ENCODE peak calls at places on chromosomes 5 and 9, in five cellular contexts. J, I, K, E and G are unnamed samples.

GRCh38 chr9:84371737-84372136 is 31.2 kb upstream of the SLC28A3 start:
- DNase-seq in K (no peak), E (no peak), J (no peak), I (no peak), G (peak; percentile 53)

GRCh38 chr9:135923508-135923907 is 16.2 kb upstream of the CAMSAP1 start:
- DNase-seq in K (no peak), I (no peak), J (no peak), E (no peak), G (no peak)

GRCh38 chr9:111190352-111190751 is 139.7 kb downstream of the OR2K2 start:
- DNase-seq in J (no peak), I (no peak), E (no peak), K (no peak), G (no peak)

GRCh38 chr9:105195259-105195658 is 49.2 kb upstream of the SLC44A1 start:
- DNase-seq in J (no peak), I (no peak), E (no peak), K (no peak), G (no peak)

GRCh38 chr9:88421348-88421747 is 33.1 kb downstream of the SPIN1 start:
- DNase-seq in K (no peak), J (no peak), I (no peak), E (no peak), G (no peak)

GRCh38 chr5:178671745-178672144 is 44.9 kb upstream of the CLK4 start:
- DNase-seq in K (no peak), E (no peak), J (no peak), I (no peak), G (no peak)

GRCh38 chr9:18906656-18907395 is 126.2 kb downstream of the SAXO1 start:
- DNase-seq in J (no peak), K (no peak), E (no peak), I (no peak), G (no peak)

GRCh38 chr9:86842573-86842972 is 104.7 kb downstream of the GAS1 start:
- DNase-seq in E (no peak), J (no peak), K (no peak), I (no peak), G (no peak)

GRCh38 chr5:89901983-89902382 is 507.6 kb downstream of the CETN3 start:
- DNase-seq in E (no peak), K (no peak), J (no peak), I (peak; percentile 3), G (no peak)

GRCh38 chr5:119409235-119409815 is 43.0 kb upstream of the HSD17B4 start:
- DNase-seq in E (no peak), K (no peak), J (no peak), I (no peak), G (no peak)
- TF ChIP-seq CTCF in E (no peak), K (no peak), J (no peak), I (no peak), G (no peak)

DNA sequence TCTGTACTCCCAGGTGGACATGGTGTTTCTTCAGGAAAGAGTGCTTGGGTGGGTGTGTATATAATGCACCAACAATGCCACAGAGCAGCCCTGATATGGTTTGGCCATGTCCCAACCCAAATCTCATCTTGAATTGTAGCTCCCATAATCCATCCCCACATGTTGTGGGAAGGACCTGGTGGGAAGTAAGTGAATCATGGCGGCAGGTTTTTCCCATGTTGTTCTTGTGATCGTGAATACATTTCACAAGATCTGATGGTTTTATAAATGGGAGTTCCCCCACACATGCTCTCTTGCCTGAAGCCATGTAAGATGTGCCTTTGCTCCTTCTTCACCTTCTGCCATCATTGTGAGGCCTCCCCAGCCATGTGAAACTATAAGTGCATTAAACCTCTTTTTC is 158.5 kb downstream of the NR3C1 start:
- DNase-seq in K (no peak), E (no peak), J (no peak), I (no peak), G (no peak)
- TF ChIP-seq POLR2A in K (no peak), E (no peak), J (no peak), I (no peak), G (no peak)

DNA sequence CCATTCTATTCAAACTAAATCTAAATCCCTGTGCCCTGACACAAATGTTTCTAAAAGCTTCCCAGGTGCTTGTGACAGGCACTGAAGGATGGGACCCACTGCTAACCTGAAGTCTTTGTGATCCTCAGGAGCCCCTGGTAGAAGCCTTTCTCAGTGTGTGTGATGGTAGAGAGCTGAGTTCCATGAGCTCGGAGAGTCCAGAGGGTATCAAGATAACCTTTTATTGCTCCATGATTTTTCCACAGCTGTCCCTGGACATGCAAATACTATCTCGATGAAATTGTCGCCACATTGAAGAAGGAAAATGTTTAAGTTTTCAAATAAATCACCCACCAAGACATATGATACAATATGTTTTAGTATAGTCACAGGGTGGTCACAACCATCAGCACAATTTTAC is 7.7 kb downstream of the CAST start:
- DNase-seq in E (no peak), I (no peak), K (no peak), J (no peak), G (no peak)
- TF ChIP-seq CTCF in E (no peak), I (no peak), K (no peak), J (no peak), G (no peak)

GRCh38 chr5:131254741-131255140 is 9.1 kb upstream of the CDC42SE2 start:
- DNase-seq in K (no peak), E (no peak), J (no peak), I (no peak), G (no peak)

GRCh38 chr5:131250749-131251148 is 13.1 kb upstream of the CDC42SE2 start:
- DNase-seq in K (no peak), E (no peak), I (no peak), J (no peak), G (no peak)

GRCh38 chr5:131256507-131256823 is 7.4 kb upstream of the CDC42SE2 start:
- DNase-seq in J (no peak), I (no peak), K (no peak), E (no peak), G (no peak)

GRCh38 chr5:131258733-131259132 is 5.1 kb upstream of the CDC42SE2 start:
- DNase-seq in E (no peak), K (no peak), I (no peak), J (no peak), G (no peak)

DNA sequence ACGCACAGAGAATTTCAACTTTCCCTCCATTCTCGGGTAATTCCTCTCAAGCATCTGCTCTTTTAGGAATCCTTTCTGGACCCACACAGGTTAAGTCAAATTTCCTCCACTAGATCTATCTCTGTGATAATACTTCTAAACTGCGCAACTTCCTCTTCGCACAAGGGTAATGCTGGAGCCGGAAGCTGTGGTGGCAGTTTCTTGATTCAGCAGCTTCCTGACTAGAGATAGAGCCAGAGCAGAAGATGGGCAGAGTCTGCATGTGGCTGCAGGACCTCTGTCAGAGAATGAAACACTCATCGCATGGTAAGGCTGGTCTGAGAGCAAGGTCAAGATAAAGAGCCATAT is 11.1 kb upstream of the CDC42SE2 start:
- DNase-seq in K (peak; percentile 77), J (no peak), I (peak; percentile 29), E (no peak), G (no peak)
- TF ChIP-seq POLR2A in K (peak; percentile 22), J (peak; percentile 34), I (no peak), E (no peak), G (no peak)

GRCh38 chr5:38408446-38409175 is 147.8 kb downstream of the LIFR start:
- DNase-seq in K (no peak), E (no peak), I (no peak), J (no peak), G (no peak)

GRCh38 chr5:38401145-38401544 is 142.8 kb downstream of the EGFLAM start:
- DNase-seq in J (no peak), I (no peak), E (no peak), K (no peak), G (no peak)

GRCh38 chr5:38403407-38403806 is 145.0 kb downstream of the EGFLAM start:
- DNase-seq in K (no peak), J (no peak), E (no peak), I (no peak), G (no peak)

GRCh38 chr5:38404236-38404635 is 145.9 kb downstream of the EGFLAM start:
- DNase-seq in I (no peak), K (peak; percentile 15), J (no peak), E (no peak), G (no peak)

DNA sequence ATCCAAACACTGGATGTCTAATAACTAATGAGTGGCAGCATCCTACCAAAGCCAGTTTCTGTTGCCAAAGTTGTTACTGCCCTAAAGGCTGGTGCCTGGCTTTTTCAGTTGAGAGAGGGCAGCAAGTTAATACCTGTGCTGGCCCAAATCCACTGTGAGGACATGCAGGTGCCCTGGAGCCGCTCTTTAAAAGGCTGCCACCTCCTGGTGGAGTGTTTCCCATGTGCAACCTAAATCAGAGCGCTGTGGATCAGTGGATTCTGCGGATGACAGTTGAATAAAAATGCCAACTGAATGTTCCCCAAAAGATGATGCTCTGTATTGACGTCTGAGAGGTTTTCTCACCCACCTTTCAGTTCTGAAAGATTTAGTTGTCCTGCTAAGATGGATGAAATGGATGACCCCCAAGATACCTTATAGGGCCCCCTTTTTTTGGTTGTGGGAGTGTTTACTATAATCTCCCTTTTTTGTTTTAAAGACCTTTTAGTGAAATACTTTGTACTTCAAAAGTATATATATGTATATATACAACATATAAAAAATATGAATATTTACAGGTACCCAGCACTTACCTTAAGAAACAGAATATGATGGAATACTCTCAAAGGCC is 146.4 kb downstream of the EGFLAM start:
- DNase-seq in K (peak; percentile 48), I (no peak), E (peak; percentile 37), J (no peak), G (no peak)
- TF ChIP-seq CTCF in K (no peak), I (peak; percentile 15), E (peak; percentile 61), J (peak; percentile 8), G (no peak)

GRCh38 chr9:95317893-95318211 is 343 bp upstream of the FANCC start:
- DNase-seq in I (no peak), K (no peak), J (no peak), E (no peak), G (no peak)

GRCh38 chr9:95315108-95315746 is 2.3 kb downstream of the FANCC start:
- DNase-seq in J (no peak), I (no peak), E (no peak), K (no peak), G (no peak)

GRCh38 chr9:95316794-95317118 is 753 bp downstream of the FANCC start:
- DNase-seq in I (peak; percentile 12), J (peak; percentile 81), E (peak; percentile 45), K (peak; percentile 73), G (peak; percentile 25)

GRCh38 chr9:95316274-95316673 is 1.2 kb downstream of the FANCC start:
- DNase-seq in K (no peak), I (no peak), E (no peak), J (no peak), G (no peak)

DNA sequence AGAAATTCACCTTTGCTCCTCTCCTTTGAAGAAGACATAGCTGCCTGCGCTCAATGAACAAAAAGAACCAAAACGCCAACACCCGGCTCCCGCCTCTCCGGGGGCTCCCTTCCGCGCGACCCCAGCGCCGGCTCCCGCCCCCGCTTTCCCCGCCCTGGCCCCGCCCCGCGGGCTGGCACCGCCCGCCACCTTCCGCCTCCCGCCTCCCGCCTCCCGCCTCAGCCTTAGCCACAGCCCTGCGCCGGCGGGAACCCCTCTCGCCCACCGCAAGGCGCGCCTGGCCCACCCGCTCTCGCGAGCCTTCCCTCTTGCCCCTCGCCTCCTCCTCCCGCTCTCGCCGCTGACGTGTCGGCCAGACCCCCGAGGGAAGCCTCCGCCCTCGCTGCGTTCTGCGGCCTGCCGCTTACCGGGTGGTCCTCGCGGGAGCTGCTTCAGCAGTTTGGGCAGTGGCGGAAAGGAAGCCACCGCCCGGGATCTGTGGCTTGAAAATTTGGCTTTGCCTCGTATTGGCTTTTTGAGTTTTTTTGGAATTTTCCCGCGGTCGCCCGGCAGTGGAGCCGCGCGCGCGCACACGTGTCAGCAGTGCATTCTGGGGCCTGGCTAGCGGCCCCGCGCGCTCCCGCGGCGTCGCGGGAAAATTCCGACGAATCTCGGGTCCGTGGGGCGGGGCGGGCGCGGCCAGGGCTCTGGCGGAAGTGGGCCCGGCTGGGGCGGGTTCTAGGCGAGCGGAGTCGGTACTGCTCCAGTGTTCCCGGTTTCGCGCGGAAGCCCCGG is at the start of gene FANCC:
- DNase-seq in I (peak; percentile 72), E (peak; percentile 66), K (peak; percentile 94), J (peak; percentile 92), G (peak; percentile 89)
- TF ChIP-seq POLR2A in I (peak; percentile 23), E (peak; percentile 36), K (peak; percentile 62), J (no peak), G (peak; percentile 12)